ENCODE peak calls at places on chromosomes 7 and 10, in nine cellular contexts. X is fibroblast of pulmonary artery, L is A549, W is endodermal cell, I is psoas muscle, S is NT2/D1, E is HL-60, T is coronary artery, G is AG09309. B is an unnamed sample.

GRCh38 chr10:26697922-26698608 is 564 bp downstream of the PDSS1 start:
- DNase-seq in X (no peak), L (peak; percentile 8), W (peak; percentile 51), I (no peak), S (peak; percentile 2), E (no peak), T (no peak), G (no peak), B (no peak)

GRCh38 chr7:132030161-132030568 is 473.7 kb upstream of the PODXL start:
- DNase-seq in X (peak; percentile 16), L (no peak), W (no peak), I (no peak), S (no peak), E (no peak), T (no peak), G (no peak), B (no peak)

GRCh38 chr10:88461426-88461825 is 121.7 kb downstream of the RNLS start:
- DNase-seq in X (no peak), L (no peak), W (no peak), I (no peak), S (no peak), E (no peak), T (no peak), G (no peak), B (no peak)

GRCh38 chr7:130957140-130957513 is 223.1 kb upstream of the KLF14 start:
- DNase-seq in X (no peak), L (no peak), W (no peak), I (no peak), S (no peak), E (no peak), T (no peak), G (no peak), B (no peak)

GRCh38 chr7:50393547-50394252 is 56.5 kb downstream of the FIGNL1 start:
- DNase-seq in X (no peak), L (no peak), W (no peak), I (no peak), S (no peak), E (no peak), T (no peak), G (no peak), B (no peak)

GRCh38 chr7:35558841-35559240 is 136.1 kb downstream of the HERPUD2 start:
- DNase-seq in X (no peak), L (no peak), W (peak; percentile 24), I (no peak), S (no peak), E (no peak), T (peak; percentile 53), G (no peak), B (no peak)

GRCh38 chr10:69769395-69769989 is 32.2 kb upstream of the COL13A1 start:
- DNase-seq in X (peak; percentile 74), L (peak; percentile 84), W (peak; percentile 96), I (peak; percentile 68), S (peak; percentile 77), E (no peak), T (peak; percentile 81), G (peak; percentile 43), B (peak; percentile 43)

GRCh38 chr7:130566168-130566897 is 74.4 kb downstream of the MEST start:
- DNase-seq in X (peak; percentile 99), L (no peak), W (no peak), I (no peak), S (no peak), E (no peak), T (no peak), G (no peak), B (no peak)

GRCh38 chr10:133442191-133442966 is 11.4 kb upstream of the SCART1 start:
- DNase-seq in X (no peak), L (no peak), W (no peak), I (no peak), S (no peak), E (peak; percentile 61), T (peak; percentile 60), G (no peak), B (no peak)

GRCh38 chr10:3780056-3780765 is 4.8 kb downstream of the KLF6 start:
- DNase-seq in X (peak; percentile 65), L (no peak), W (peak; percentile 54), I (peak; percentile 67), S (no peak), E (no peak), T (peak; percentile 81), G (no peak), B (no peak)

GRCh38 chr7:45071528-45071927 is 17.2 kb downstream of the NACAD start:
- DNase-seq in X (no peak), L (no peak), W (no peak), I (no peak), S (no peak), E (no peak), T (no peak), G (no peak), B (no peak)

GRCh38 chr10:28627102-28627501 is 50.2 kb upstream of the BAMBI start:
- DNase-seq in X (no peak), L (no peak), W (no peak), I (no peak), S (no peak), E (no peak), T (no peak), G (no peak), B (no peak)

DNA sequence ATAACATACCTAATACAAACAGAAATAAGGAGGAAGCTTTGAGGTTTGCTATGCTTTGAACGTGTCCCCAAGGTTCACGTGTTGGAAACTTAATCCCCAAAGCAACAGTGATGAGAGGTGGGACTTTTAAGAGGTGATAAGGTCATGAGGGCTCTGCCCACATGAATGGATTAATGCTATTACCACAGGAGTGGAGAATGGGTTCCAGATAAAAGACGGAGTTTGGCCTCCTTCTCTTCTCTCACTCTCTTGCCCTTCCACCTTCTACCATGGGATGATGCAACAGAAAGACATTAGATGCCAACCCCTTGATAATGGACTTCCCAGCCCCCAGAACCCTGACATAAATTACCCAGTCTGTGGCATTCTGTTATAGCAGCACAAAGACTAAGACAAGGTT is 9.6 kb downstream of the ITGB1 start:
- DNase-seq in X (no peak), L (no peak), W (no peak), I (no peak), S (no peak), E (no peak), T (no peak), G (no peak), B (no peak)
- H3K4me3 ChIP-seq in X (no peak overlapping the region), L (peak overlapping the region; percentile 74), W (no peak overlapping the region), I (no peak overlapping the region), S (no peak overlapping the region), E (no peak overlapping the region), T (no peak overlapping the region), G (no peak overlapping the region), B (no peak overlapping the region)

GRCh38 chr7:116675812-116676355 is 3.9 kb downstream of the MET start:
- DNase-seq in X (no peak), L (no peak), W (no peak), I (no peak), S (no peak), E (no peak), T (no peak), G (no peak), B (no peak)
- H3K4me3 ChIP-seq in X (no peak overlapping the region), L (no peak overlapping the region), W (no peak overlapping the region), I (no peak overlapping the region), S (no peak overlapping the region), E (no peak overlapping the region), T (no peak overlapping the region), G (no peak overlapping the region), B (no peak overlapping the region)

GRCh38 chr7:99373086-99374066 is 1.2 kb upstream of the ARPC1B start:
- DNase-seq in X (no peak), L (no peak), W (no peak), I (peak; percentile 42), S (no peak), E (no peak), T (no peak), G (no peak), B (no peak)

GRCh38 chr7:99374121-99375064 is at the start of gene ARPC1B:
- DNase-seq in X (peak; percentile 75), L (peak; percentile 91), W (peak; percentile 92), I (peak; percentile 86), S (peak; percentile 58), E (peak; percentile 79), T (peak; percentile 87), G (no peak), B (no peak)

GRCh38 chr7:99371376-99371920 is 3.1 kb upstream of the ARPC1B start:
- DNase-seq in X (no peak), L (no peak), W (no peak), I (peak; percentile 15), S (no peak), E (no peak), T (no peak), G (no peak), B (no peak)

GRCh38 chr7:99372275-99373085 is 2.0 kb upstream of the ARPC1B start:
- DNase-seq in X (no peak), L (no peak), W (no peak), I (no peak), S (no peak), E (no peak), T (no peak), G (no peak), B (no peak)

DNA sequence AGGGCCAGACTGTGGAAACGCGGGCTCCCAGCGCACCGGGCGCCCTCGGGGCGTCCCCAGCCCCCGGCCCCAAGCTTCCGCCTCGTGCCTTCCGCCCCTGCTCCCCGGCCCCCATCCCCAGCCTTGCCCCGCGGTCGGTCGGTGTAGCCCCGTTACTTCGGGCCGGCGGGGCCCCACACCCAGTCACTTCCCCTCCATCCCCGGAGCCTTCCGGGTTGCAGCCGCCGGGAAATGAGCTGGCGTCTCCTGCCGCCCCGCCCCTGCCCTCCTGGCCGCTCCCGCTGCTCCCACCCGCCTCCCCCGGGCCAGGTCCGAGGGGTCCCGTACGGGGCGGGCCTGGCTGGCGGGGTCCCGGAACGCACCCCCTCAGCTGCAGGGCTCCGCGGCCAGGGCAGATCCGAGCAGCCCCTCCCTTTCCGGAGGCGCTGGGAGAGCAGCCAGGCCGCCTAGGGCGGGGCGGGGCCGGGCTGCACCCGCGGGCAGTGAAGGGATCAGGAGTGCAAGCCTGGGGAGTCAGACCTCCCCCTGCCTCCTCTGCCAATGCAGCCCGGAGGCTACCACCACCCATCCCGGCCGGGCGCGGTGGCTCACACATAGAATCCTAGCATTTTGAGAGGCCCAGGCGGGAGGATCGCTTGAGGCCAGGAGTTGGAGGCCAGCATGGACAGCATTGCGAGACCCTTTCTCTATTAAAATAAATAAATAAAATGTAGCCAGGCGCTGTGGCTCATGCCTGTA is 709 bp downstream of the ARPC1B start:
- DNase-seq in X (peak; percentile 76), L (peak; percentile 84), W (peak; percentile 85), I (peak; percentile 84), S (no peak), E (no peak), T (peak; percentile 88), G (no peak), B (no peak)
- H3K4me3 ChIP-seq in X (peak overlapping the region; percentile 70), L (peak overlapping the region; percentile 96), W (peak overlapping the region; percentile 79), I (peak overlapping the region; percentile 80), S (peak overlapping the region; percentile 57), E (peak overlapping the region; percentile 83), T (peak overlapping the region; percentile 85), G (peak overlapping the region; percentile 90), B (peak overlapping the region; percentile 68)

DNA sequence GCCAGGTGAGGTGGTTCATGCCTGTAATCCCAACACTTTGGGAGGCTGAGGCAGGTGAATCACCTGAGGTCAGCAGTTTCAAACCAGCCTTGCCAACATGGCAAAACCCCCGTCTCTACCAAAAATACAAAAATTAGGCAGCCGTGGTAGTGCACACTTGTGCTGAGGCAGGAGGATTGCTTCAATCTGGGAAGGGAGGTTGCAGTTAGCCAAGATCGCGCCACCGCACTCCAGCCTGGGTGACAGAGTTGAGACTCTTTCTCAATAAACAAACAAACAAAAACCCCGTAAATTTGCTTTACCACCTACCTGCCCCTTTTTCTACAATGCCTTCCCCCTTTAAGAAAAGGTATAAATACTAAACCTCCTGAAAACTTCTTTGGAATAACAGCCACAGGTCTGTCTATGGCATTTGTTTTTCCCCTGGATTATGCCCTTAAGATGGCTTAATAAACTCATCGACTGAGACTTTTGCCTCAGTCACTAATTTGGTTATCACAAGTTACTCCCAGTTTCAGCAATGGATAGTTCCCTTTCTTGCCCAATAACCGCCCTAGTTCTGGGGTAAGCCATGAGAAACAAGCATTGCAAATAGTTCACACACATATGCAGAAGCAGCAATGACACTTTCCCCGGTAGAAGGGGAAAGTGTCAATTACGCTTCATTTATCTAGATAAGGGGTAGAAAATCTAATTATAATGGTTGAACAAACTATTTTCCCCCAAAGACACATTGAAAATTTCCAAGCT is 52.8 kb upstream of the SVIL start:
- DNase-seq in X (peak; percentile 49), L (no peak), W (no peak), I (no peak), S (no peak), E (peak; percentile 53), T (no peak), G (no peak), B (no peak)
- H3K4me3 ChIP-seq in X (no peak overlapping the region), L (no peak overlapping the region), W (no peak overlapping the region), I (no peak overlapping the region), S (no peak overlapping the region), E (peak overlapping the region; percentile 13), T (no peak overlapping the region), G (no peak overlapping the region), B (no peak overlapping the region)